ENCODE peak calls at places on chromosomes 16 and 17, in six cellular contexts. S, A, M, O, V and G are unnamed samples.

GRCh38 chr17:44556114-44556853 is 1.0 kb upstream of the FZD2 start:
- DNase-seq in S (peak), O (peak), M (peak), V (peak), A (peak), G (no peak)

GRCh38 chr16:27226476-27226875 is 23.1 kb downstream of the KDM8 start:
- DNase-seq in S (no peak), A (no peak), V (no peak), O (peak), M (no peak), G (no peak)

GRCh38 chr16:53091508-53092211 is 36.9 kb downstream of the CHD9 start:
- DNase-seq in A (peak), M (no peak), V (peak), O (no peak), S (no peak), G (peak)

GRCh38 chr17:76240461-76241204 is at the start of gene RNF157:
- DNase-seq in O (peak), M (peak), A (peak), S (peak), V (no peak), G (no peak)

GRCh38 chr17:7236808-7237207 is 2.4 kb downstream of the PHF23 start:
- DNase-seq in V (no peak), A (no peak), S (no peak), M (no peak), O (no peak), G (no peak)

GRCh38 chr16:21159281-21159951 is 942 bp downstream of the LDAF1 start:
- DNase-seq in O (peak), A (peak), V (peak), M (peak), S (no peak), G (no peak)

GRCh38 chr16:78194948-78195347 is 95.5 kb downstream of the WWOX start:
- DNase-seq in A (no peak), M (no peak), V (no peak), S (no peak), O (no peak), G (no peak)

GRCh38 chr16:49605536-49606241 is 232.1 kb downstream of the C16orf78 start:
- DNase-seq in S (no peak), V (no peak), A (no peak), M (no peak), O (no peak), G (no peak)

GRCh38 chr17:36514856-36515255 is 19.8 kb downstream of the MYO19 start:
- DNase-seq in A (no peak), S (no peak), V (no peak), O (no peak), M (no peak), G (no peak)

GRCh38 chr17:77708049-77708448 is 250.5 kb upstream of the TNRC6C start:
- DNase-seq in O (no peak), M (no peak), A (no peak), S (no peak), V (no peak), G (no peak)

GRCh38 chr17:9032583-9032982 is 11.3 kb downstream of the NTN1 start:
- DNase-seq in V (no peak), S (no peak), O (no peak), A (no peak), M (no peak), G (no peak)
- H3K4me3 ChIP-seq in V (peak), S (no peak), O (no peak), A (no peak), M (no peak), G (no peak)

GRCh38 chr17:42133461-42134041 is 10.9 kb downstream of the HSPB9 start:
- DNase-seq in V (no peak), M (no peak), A (no peak), O (peak), S (no peak), G (no peak)

GRCh38 chr17:42135151-42135550 is 12.5 kb downstream of the HSPB9 start:
- DNase-seq in V (no peak), M (no peak), O (no peak), S (no peak), A (no peak), G (no peak)

GRCh38 chr17:42131971-42132370 is 9.4 kb downstream of the HSPB9 start:
- DNase-seq in O (no peak), S (no peak), M (no peak), V (no peak), A (no peak), G (no peak)

GRCh38 chr17:42131232-42131631 is 8.6 kb downstream of the HSPB9 start:
- DNase-seq in O (no peak), M (no peak), A (no peak), V (no peak), S (no peak), G (no peak)

DNA sequence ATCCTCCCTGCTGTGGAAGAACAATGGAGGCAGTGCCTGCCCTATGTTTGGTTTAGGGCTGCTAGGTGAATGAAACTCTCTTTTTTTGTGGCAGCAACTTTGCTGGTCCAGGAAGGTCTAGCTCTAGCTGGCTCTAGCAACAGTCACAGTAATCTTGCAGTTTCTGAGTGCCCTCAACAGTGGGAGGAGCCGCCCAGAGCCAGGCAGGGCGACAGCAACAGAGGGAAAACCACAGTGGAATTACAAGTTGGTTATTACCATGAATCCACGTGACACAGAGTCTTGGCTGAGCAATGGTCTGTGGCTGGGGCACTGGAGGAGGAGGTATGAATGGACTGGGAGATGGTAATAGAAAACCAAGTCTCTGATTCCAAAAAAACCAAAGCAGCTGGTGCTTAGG is 10.3 kb downstream of the HSPB9 start:
- DNase-seq in S (no peak), M (no peak), O (peak), V (peak), A (no peak), G (peak)
- H3K4me3 ChIP-seq in S (no peak), M (no peak), O (no peak), V (no peak), A (no peak), G (no peak)

GRCh38 chr16:86965331-86965730 is 351.9 kb downstream of the C16orf95 start:
- DNase-seq in M (no peak), V (no peak), A (no peak), S (no peak), O (no peak), G (no peak)

GRCh38 chr16:86965840-86966239 is 351.4 kb downstream of the C16orf95 start:
- DNase-seq in V (no peak), M (no peak), S (no peak), A (no peak), O (peak), G (no peak)

GRCh38 chr16:86962913-86963312 is 354.3 kb downstream of the C16orf95 start:
- DNase-seq in O (no peak), A (no peak), V (no peak), M (no peak), S (no peak), G (no peak)

GRCh38 chr16:86963600-86964575 is 353.3 kb downstream of the C16orf95 start:
- DNase-seq in V (no peak), S (no peak), O (no peak), A (no peak), M (no peak), G (no peak)

GRCh38 chr16:86964846-86965245 is 352.3 kb downstream of the C16orf95 start:
- DNase-seq in V (no peak), O (no peak), M (no peak), S (no peak), A (no peak), G (no peak)
- H3K4me3 ChIP-seq in V (no peak), O (no peak), M (no peak), S (no peak), A (no peak), G (no peak)

DNA sequence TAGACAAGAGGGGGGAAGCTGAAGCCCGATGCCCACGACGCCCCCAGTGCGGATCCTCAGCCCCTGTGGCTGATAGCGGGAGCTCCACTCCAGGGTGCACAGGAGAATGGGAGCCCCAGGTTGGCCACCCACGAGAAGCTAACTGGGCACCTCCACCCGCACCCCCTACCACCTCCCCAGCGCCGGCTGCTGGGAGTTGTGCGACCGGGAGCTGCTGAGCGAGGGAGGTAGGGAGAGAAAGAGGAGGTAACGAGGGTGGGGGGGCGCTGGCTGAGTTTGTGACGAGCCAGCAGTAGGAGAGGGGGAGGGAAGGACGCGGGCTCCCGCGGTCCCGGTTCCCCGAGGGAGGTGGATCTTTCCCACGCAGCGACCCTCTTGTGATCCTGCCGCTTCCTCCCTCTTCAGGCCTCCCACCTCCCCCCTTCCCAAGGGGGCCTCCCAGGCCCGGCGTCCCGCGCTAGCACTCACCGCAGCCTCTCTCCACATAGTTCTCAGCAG is at the start of gene GRIN2A:
- DNase-seq in O (no peak), S (no peak), V (no peak), A (no peak), M (no peak), G (no peak)
- H3K4me3 ChIP-seq in O (peak), S (peak), V (peak), A (peak), M (no peak), G (peak)

DNA sequence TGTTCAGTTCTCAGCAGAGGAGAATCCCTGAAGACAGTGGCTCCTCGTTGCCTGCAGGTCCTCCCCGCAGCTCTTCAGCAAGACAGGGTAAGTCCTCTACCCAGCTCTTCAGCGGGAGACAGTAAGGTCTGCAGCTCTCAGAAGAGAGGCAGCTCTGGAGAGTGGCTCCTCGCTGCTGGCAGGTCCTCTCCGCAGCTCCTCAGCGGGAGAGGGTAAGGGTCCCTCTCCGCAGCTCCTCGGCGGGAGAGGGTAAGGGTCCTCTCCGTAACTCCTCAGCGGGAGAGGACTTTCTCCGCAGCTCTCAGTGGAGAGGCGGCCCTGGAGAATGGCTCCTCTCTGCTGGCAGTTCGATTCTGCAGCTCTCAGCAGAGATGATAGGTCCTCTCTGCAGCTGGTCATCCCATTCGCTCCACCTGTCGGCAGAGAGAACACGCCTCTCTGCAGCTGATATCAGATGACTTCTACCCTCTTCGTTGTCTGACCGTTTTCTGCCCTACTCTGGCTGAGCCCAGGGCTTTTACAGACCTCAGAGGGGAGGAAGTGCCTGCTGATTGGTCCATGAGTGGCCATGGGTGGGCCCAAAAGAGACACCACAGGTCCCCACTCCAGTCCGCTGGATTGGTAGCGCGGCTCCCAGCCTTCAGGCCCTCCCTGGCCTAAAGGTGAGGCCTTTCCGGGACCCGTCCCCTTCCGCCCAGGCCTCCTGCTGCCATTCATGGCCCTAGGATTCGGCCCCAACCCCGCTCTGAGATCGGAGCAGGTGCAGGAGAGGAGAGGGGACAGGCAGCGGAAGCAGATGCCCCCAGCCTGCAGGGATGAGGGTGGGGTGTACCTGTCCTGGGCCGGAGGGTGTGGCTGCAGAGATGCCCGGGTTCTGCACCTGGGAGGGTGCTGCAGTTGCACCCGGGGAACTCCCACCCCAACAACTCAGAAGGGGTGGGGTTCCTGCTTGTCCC is 11.9 kb upstream of the SHCBP1 start:
- DNase-seq in O (no peak), M (no peak), V (no peak), S (no peak), A (no peak), G (no peak)
- H3K4me3 ChIP-seq in O (no peak), M (no peak), V (no peak), S (no peak), A (no peak), G (no peak)

GRCh38 chr17:4945944-4946280 is 2.4 kb downstream of the PFN1 start:
- DNase-seq in M (no peak), V (no peak), O (no peak), A (no peak), S (no peak), G (no peak)
- H3K4me3 ChIP-seq in M (peak), V (peak), O (peak), A (peak), S (peak), G (peak)

GRCh38 chr17:48571826-48572417 is 6.2 kb downstream of the HOXB4 start:
- DNase-seq in O (no peak), A (no peak), M (no peak), S (no peak), V (no peak), G (no peak)
- H3K4me3 ChIP-seq in O (no peak), A (no peak), M (no peak), S (no peak), V (no peak), G (peak)